ENCODE peak calls at places on chromosomes 4 and X, in eight cellular contexts. One of them, this sample, is unnamed.
A peak's percentile ranks its signal among the peaks of the same experiment; 100 is the strongest.

GRCh38 chr4:112361181-112361791 is 64.1 kb downstream of the ALPK1 start:
- DNase-seq in K562: peak; percentile 8
- DNase-seq in HCT116: no peak
- DNase-seq in HepG2: peak; percentile 42
- DNase-seq in SK-N-MC: no peak
- DNase-seq in GM12878: peak; percentile 82
- DNase-seq in H1: peak; percentile 68
- DNase-seq in GM23338: peak; percentile 88
- DNase-seq in this sample: no peak

GRCh38 chr4:162131256-162131655 is 32.5 kb downstream of the FSTL5 start:
- DNase-seq in K562: no peak
- DNase-seq in HCT116: no peak
- DNase-seq in HepG2: no peak
- DNase-seq in SK-N-MC: no peak
- DNase-seq in GM12878: no peak
- DNase-seq in H1: no peak
- DNase-seq in GM23338: peak; percentile 35
- DNase-seq in this sample: peak; percentile 7

GRCh38 chr4:26410385-26411293 is 79.6 kb downstream of the CCKAR start:
- DNase-seq in K562: peak; percentile 67
- DNase-seq in HCT116: no peak
- DNase-seq in HepG2: peak; percentile 44
- DNase-seq in SK-N-MC: peak; percentile 24
- DNase-seq in GM12878: peak; percentile 44
- DNase-seq in H1: no peak
- DNase-seq in GM23338: peak; percentile 65
- DNase-seq in this sample: peak; percentile 67

GRCh38 chr4:93000914-93001313 is 697.1 kb downstream of the GRID2 start:
- DNase-seq in K562: no peak
- DNase-seq in HCT116: no peak
- DNase-seq in HepG2: no peak
- DNase-seq in SK-N-MC: no peak
- DNase-seq in GM12878: no peak
- DNase-seq in H1: no peak
- DNase-seq in GM23338: no peak
- DNase-seq in this sample: no peak

GRCh38 chrX:147174596-147174995 is 360.1 kb upstream of the CXorf51A start:
- DNase-seq in K562: no peak
- DNase-seq in HCT116: no peak
- DNase-seq in HepG2: no peak
- DNase-seq in SK-N-MC: no peak
- DNase-seq in GM12878: no peak
- DNase-seq in H1: no peak
- DNase-seq in GM23338: peak; percentile 47
- DNase-seq in this sample: no peak

GRCh38 chr4:15649914-15650545 is 5.1 kb downstream of the FBXL5 start:
- DNase-seq in K562: peak; percentile 87
- DNase-seq in HCT116: peak; percentile 45
- DNase-seq in HepG2: peak; percentile 59
- DNase-seq in SK-N-MC: no peak
- DNase-seq in GM12878: peak; percentile 45
- DNase-seq in H1: no peak
- DNase-seq in GM23338: peak; percentile 89
- DNase-seq in this sample: peak; percentile 44

GRCh38 chr4:73019462-73020047 is 50.0 kb downstream of the COX18 start:
- DNase-seq in K562: peak; percentile 64
- DNase-seq in HCT116: peak; percentile 23
- DNase-seq in HepG2: peak; percentile 23
- DNase-seq in SK-N-MC: peak; percentile 14
- DNase-seq in GM12878: no peak
- DNase-seq in H1: no peak
- DNase-seq in GM23338: peak; percentile 78
- DNase-seq in this sample: peak; percentile 56

GRCh38 chr4:635851-636627 is 10.7 kb downstream of the PDE6B start:
- DNase-seq in K562: no peak
- DNase-seq in HCT116: no peak
- DNase-seq in HepG2: no peak
- DNase-seq in SK-N-MC: no peak
- DNase-seq in GM12878: no peak
- DNase-seq in H1: no peak
- DNase-seq in GM23338: no peak
- DNase-seq in this sample: no peak

GRCh38 chr4:40924096-40924792 is 174.5 kb downstream of the NSUN7 start:
- DNase-seq in K562: peak; percentile 68
- DNase-seq in HCT116: peak; percentile 32
- DNase-seq in HepG2: peak; percentile 28
- DNase-seq in SK-N-MC: no peak
- DNase-seq in GM12878: peak; percentile 12
- DNase-seq in H1: peak; percentile 93
- DNase-seq in GM23338: peak; percentile 75
- DNase-seq in this sample: peak; percentile 68

DNA sequence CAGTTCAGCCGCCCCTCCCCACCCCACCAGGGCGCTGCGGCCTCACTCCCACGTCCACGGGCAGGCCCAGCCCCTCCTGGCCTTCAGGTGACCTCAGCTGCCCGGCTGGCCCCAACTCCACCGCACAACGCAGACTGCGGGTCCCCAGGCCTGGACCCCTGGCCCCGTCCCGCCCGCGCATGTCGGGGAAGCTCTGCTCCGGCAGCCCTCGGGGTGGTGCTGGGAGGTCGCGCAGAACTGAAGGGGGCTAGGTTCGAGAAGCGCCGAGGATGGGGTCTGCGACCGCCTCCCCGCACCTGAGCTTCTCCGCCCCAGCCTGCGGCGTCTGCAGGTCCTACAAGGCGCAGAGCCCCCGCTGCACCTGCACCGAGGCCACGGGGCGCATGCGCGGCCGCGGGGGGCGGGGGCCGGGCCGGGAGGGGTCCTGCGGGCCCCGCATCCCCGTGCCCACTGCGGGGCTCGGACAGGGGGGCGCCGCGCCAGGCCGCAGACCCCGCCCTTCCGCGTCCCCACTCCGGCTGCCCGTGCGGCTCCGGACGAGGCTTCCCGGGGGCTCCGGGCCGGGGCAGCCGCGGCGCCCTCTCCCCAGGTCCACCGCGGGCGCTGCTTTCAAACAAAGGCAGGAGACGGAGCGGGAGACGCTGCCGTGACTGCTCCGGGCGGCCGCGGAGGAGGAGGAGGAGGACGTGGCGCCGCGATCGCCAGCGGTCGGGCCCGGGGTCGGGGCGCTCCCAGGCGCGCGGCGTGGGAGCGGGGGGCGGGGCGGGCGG is 678 bp upstream of the NAT8L start:
- DNase-seq in K562: peak; percentile 45
- DNase-seq in HCT116: no peak
- DNase-seq in HepG2: no peak
- DNase-seq in SK-N-MC: no peak
- DNase-seq in GM12878: no peak
- DNase-seq in H1: no peak
- DNase-seq in GM23338: peak; percentile 57
- DNase-seq in this sample: no peak
- TF ChIP-seq EZH2 in K562: no peak
- TF ChIP-seq EZH2 in HCT116: no peak
- TF ChIP-seq EZH2 in HepG2: no peak
- TF ChIP-seq EZH2 in SK-N-MC: no peak
- TF ChIP-seq EZH2 in GM12878: no peak
- TF ChIP-seq EZH2 in H1: no peak
- TF ChIP-seq EZH2 in GM23338: no peak
- TF ChIP-seq EZH2 in this sample: peak; percentile 95

DNA sequence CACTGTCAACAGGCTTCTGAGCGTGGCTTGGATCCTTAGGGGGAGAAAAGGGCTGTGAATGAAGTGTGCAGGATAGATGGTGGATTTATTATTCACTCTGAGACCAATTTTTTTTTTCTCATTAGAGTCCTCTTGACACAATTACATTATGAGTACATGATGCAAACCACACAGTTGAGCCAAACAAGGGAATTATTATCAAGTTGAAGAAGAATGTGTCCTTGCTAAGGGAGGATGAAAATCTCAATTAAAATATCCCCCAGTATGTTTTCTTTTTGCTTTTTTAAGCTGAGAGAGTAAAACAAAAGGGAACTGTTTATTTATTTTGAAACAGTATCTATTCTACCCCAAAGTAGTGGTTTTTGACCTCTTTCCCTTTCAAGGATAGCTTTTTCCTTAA is 40.4 kb downstream of the RPS3A start:
- DNase-seq in K562: no peak
- DNase-seq in HCT116: no peak
- DNase-seq in HepG2: no peak
- DNase-seq in SK-N-MC: no peak
- DNase-seq in GM12878: no peak
- DNase-seq in H1: no peak
- DNase-seq in GM23338: no peak
- DNase-seq in this sample: no peak
- H3K36me3 ChIP-seq in K562: no peaks in the 10 kb centered on the region
- H3K36me3 ChIP-seq in HCT116: peaks cover 5% of the 10 kb centered on the region
- H3K36me3 ChIP-seq in HepG2: peaks cover 14% of the 10 kb centered on the region
- H3K36me3 ChIP-seq in SK-N-MC: no peaks in the 10 kb centered on the region
- H3K36me3 ChIP-seq in GM12878: no peaks in the 10 kb centered on the region
- H3K36me3 ChIP-seq in H1: peaks cover 12% of the 10 kb centered on the region
- H3K36me3 ChIP-seq in GM23338: peaks cover 11% of the 10 kb centered on the region
- H3K36me3 ChIP-seq in this sample: peaks cover 9% of the 10 kb centered on the region

DNA sequence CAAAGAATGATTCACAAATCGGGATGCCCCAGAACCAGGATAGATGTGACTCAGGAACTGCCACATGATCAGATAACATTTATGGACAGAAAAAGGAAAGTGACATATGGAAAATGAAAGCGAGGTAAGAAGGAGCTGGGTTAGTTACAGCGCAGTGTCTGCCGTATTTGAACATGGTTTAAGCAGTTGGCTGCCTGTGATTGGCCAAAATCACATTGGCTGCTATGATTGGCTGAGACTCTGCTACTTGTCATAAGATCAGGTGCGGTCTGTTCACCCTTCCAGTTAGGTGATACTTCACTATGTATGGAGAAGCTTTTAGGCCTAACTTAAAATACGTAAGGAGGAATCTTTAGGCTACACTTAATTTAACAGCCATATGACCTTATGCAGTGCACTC is 322.7 kb upstream of the HAND2 start:
- DNase-seq in K562: no peak
- DNase-seq in HCT116: no peak
- DNase-seq in HepG2: no peak
- DNase-seq in SK-N-MC: no peak
- DNase-seq in GM12878: no peak
- DNase-seq in H1: no peak
- DNase-seq in GM23338: no peak
- DNase-seq in this sample: no peak
- TF ChIP-seq POLR2AphosphoS5 in K562: no peak
- TF ChIP-seq POLR2AphosphoS5 in HCT116: no peak
- TF ChIP-seq POLR2AphosphoS5 in HepG2: no peak
- TF ChIP-seq POLR2AphosphoS5 in SK-N-MC: no peak
- TF ChIP-seq POLR2AphosphoS5 in GM12878: no peak
- TF ChIP-seq POLR2AphosphoS5 in H1: no peak
- TF ChIP-seq POLR2AphosphoS5 in GM23338: no peak
- TF ChIP-seq POLR2AphosphoS5 in this sample: no peak

GRCh38 chr4:56739104-56739777 is 58.1 kb upstream of the HOPX start:
- DNase-seq in K562: no peak
- DNase-seq in HCT116: no peak
- DNase-seq in HepG2: no peak
- DNase-seq in SK-N-MC: no peak
- DNase-seq in GM12878: no peak
- DNase-seq in H1: no peak
- DNase-seq in GM23338: no peak
- DNase-seq in this sample: no peak

GRCh38 chr4:56741595-56741994 is 60.5 kb upstream of the HOPX start:
- DNase-seq in K562: no peak
- DNase-seq in HCT116: no peak
- DNase-seq in HepG2: no peak
- DNase-seq in SK-N-MC: no peak
- DNase-seq in GM12878: no peak
- DNase-seq in H1: no peak
- DNase-seq in GM23338: no peak
- DNase-seq in this sample: no peak

GRCh38 chr4:56733352-56733751 is 52.3 kb upstream of the HOPX start:
- DNase-seq in K562: no peak
- DNase-seq in HCT116: no peak
- DNase-seq in HepG2: no peak
- DNase-seq in SK-N-MC: no peak
- DNase-seq in GM12878: no peak
- DNase-seq in H1: no peak
- DNase-seq in GM23338: no peak
- DNase-seq in this sample: no peak

GRCh38 chr4:56742080-56742871 is 61.2 kb upstream of the HOPX start:
- DNase-seq in K562: no peak
- DNase-seq in HCT116: no peak
- DNase-seq in HepG2: no peak
- DNase-seq in SK-N-MC: no peak
- DNase-seq in GM12878: no peak
- DNase-seq in H1: no peak
- DNase-seq in GM23338: no peak
- DNase-seq in this sample: no peak

GRCh38 chr4:56737666-56738065 is 56.6 kb upstream of the HOPX start:
- DNase-seq in K562: no peak
- DNase-seq in HCT116: no peak
- DNase-seq in HepG2: no peak
- DNase-seq in SK-N-MC: no peak
- DNase-seq in GM12878: no peak
- DNase-seq in H1: no peak
- DNase-seq in GM23338: no peak
- DNase-seq in this sample: no peak
- TF ChIP-seq EZH2 in K562: no peak
- TF ChIP-seq EZH2 in HCT116: no peak
- TF ChIP-seq EZH2 in HepG2: no peak
- TF ChIP-seq EZH2 in SK-N-MC: no peak
- TF ChIP-seq EZH2 in GM12878: no peak
- TF ChIP-seq EZH2 in H1: no peak
- TF ChIP-seq EZH2 in GM23338: no peak
- TF ChIP-seq EZH2 in this sample: no peak

GRCh38 chrX:63675716-63676115 is 109.3 kb downstream of the ARHGEF9 start:
- DNase-seq in K562: no peak
- DNase-seq in HCT116: no peak
- DNase-seq in HepG2: no peak
- DNase-seq in SK-N-MC: no peak
- DNase-seq in GM12878: no peak
- DNase-seq in H1: no peak
- DNase-seq in GM23338: no peak
- DNase-seq in this sample: no peak
- H3K36me3 ChIP-seq in K562: no peaks in the 10 kb centered on the region
- H3K36me3 ChIP-seq in HCT116: no peaks in the 10 kb centered on the region
- H3K36me3 ChIP-seq in HepG2: no peaks in the 10 kb centered on the region
- H3K36me3 ChIP-seq in SK-N-MC: no peaks in the 10 kb centered on the region
- H3K36me3 ChIP-seq in GM12878: peaks cover 3% of the 10 kb centered on the region
- H3K36me3 ChIP-seq in H1: peaks cover 28% of the 10 kb centered on the region
- H3K36me3 ChIP-seq in GM23338: no peaks in the 10 kb centered on the region
- H3K36me3 ChIP-seq in this sample: no peaks in the 10 kb centered on the region

DNA sequence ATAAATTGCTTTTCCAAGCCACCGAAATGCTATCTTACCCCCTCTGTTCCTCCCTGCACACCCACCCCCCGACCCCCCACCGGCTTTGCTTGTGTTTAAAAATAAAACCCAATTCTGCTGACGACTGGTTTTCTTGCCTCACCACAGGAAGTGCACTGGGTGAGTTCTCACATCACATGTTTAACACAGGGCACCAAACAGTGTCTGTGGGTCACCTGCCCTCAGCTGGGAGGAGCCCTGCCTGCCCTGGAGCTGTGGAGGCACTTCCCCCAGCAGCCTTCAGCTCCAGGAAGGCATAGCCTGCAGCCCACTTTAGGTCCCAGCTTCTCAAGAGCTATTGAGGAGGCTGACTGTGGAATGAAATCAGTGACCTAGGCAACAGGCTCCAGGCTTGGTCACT is 8.8 kb downstream of the TMEM255A start:
- DNase-seq in K562: no peak
- DNase-seq in HCT116: no peak
- DNase-seq in HepG2: no peak
- DNase-seq in SK-N-MC: peak; percentile 45
- DNase-seq in GM12878: peak; percentile 61
- DNase-seq in H1: no peak
- DNase-seq in GM23338: peak; percentile 34
- DNase-seq in this sample: no peak
- TF ChIP-seq POLR2AphosphoS5 in K562: no peak
- TF ChIP-seq POLR2AphosphoS5 in HCT116: no peak
- TF ChIP-seq POLR2AphosphoS5 in HepG2: no peak
- TF ChIP-seq POLR2AphosphoS5 in SK-N-MC: peak; percentile 27
- TF ChIP-seq POLR2AphosphoS5 in GM12878: no peak
- TF ChIP-seq POLR2AphosphoS5 in H1: no peak
- TF ChIP-seq POLR2AphosphoS5 in GM23338: no peak
- TF ChIP-seq POLR2AphosphoS5 in this sample: no peak